ENCODE peak calls at places on chromosome 6, in four cellular contexts. H, J, Z and C are unnamed samples. For H3K36me3, the result is how much of the 10 kb centered on the place peaks cover.

GRCh38 chr6:133958782-133959181 is 5.8 kb downstream of the TBPL1 start:
- DNase-seq in Z (no peak), J (no peak), H (no peak), C (no peak)

GRCh38 chr6:77030929-77031674 is 432.2 kb downstream of the HTR1B start:
- DNase-seq in Z (no peak), H (no peak), J (no peak), C (no peak)

GRCh38 chr6:81762132-81762531 is 9.7 kb upstream of the TENT5A start:
- DNase-seq in Z (no peak), J (no peak), H (no peak), C (no peak)

GRCh38 chr6:137217801-137218472 is 1.2 kb downstream of the IFNGR1 start:
- DNase-seq in H (no peak), Z (peak), J (no peak), C (peak)

GRCh38 chr6:102204336-102204735 is 810.8 kb downstream of the GRIK2 start:
- DNase-seq in H (no peak), J (no peak), Z (no peak), C (no peak)

GRCh38 chr6:31531162-31531561 is 2.4 kb downstream of the MCCD1 start:
- DNase-seq in H (no peak), Z (no peak), J (no peak), C (no peak)

GRCh38 chr6:36126553-36127458 is 3.5 kb upstream of the MAPK13 start:
- DNase-seq in J (no peak), H (no peak), Z (no peak), C (no peak)

GRCh38 chr6:70395301-70395672 is 18.0 kb upstream of the FAM135A start:
- DNase-seq in H (no peak), Z (no peak), J (no peak), C (no peak)

GRCh38 chr6:107716688-107717089 is 107.4 kb downstream of the SCML4 start:
- DNase-seq in Z (peak), J (peak), H (peak), C (no peak)

GRCh38 chr6:79584332-79584731 is 46.8 kb upstream of the SH3BGRL2 start:
- DNase-seq in H (no peak), J (no peak), Z (no peak), C (no peak)

GRCh38 chr6:17820055-17820454 is 113.3 kb upstream of the NUP153 start:
- DNase-seq in J (no peak), H (no peak), Z (no peak), C (no peak)
- H3K27ac ChIP-seq in J (no peak), H (no peak), Z (no peak), C (no peak)

GRCh38 chr6:156854466-156855161 is 77.4 kb downstream of the ARID1B start:
- DNase-seq in H (no peak), J (no peak), Z (no peak), C (no peak)
- H3K36me3 ChIP-seq in H (under half), J (under half), Z (under half), C (under half)

DNA sequence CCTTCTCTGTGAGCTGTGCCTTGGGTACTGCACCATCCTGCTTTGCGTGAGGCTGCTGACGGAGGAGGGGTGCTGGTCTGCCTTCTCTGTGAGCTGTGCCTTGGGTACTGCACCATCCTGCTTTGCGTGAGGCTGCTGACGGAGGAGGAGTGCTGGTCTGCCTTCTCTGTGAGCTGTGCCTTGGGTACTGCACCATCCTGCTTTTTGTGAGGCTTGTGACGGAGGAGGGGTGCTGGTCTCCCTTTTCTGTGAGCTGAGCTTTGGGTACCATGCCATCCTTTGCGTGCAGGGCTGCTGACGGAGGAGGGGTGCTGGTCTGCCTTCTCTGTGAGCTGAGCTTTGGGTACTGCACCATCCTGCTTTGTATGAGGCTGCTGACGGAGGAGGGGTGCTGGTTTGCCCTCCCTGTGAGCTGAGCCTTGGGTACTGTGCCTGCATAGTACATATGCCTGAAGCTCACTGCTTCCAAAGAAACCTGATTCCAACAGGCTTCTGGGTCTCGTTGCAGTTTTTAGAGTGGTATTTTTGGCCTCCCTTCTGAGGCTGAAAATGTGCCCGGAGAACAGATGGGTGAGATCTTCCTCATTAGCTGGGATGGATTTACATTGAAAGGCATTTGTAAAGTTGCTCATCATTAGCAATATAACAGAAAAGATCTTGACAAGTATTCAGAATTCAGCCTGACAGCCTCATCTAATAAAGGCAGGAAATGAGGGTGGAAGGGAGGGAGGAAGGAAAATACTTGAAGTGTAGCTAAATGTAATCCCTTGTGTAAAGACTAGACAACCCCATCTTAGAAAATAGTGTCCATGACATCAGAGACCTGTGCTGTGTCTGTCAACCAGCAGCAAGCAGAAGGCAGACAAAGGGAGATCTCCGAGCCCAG is 46.8 kb upstream of the UNC93A start:
- DNase-seq in H (no peak), Z (no peak), J (no peak), C (no peak)
- H3K27ac ChIP-seq in H (no peak), Z (no peak), J (no peak), C (no peak)

GRCh38 chr6:161033667-161034066 is 42.1 kb downstream of the MAP3K4 start:
- DNase-seq in J (no peak), Z (no peak), H (no peak), C (no peak)

GRCh38 chr6:161037873-161038228 is 46.3 kb downstream of the MAP3K4 start:
- DNase-seq in H (no peak), Z (no peak), J (no peak), C (no peak)

GRCh38 chr6:161035981-161036263 is 44.4 kb downstream of the MAP3K4 start:
- DNase-seq in J (no peak), H (no peak), Z (no peak), C (no peak)

GRCh38 chr6:161038229-161039003 is 46.8 kb downstream of the MAP3K4 start:
- DNase-seq in H (no peak), Z (no peak), J (no peak), C (no peak)

DNA sequence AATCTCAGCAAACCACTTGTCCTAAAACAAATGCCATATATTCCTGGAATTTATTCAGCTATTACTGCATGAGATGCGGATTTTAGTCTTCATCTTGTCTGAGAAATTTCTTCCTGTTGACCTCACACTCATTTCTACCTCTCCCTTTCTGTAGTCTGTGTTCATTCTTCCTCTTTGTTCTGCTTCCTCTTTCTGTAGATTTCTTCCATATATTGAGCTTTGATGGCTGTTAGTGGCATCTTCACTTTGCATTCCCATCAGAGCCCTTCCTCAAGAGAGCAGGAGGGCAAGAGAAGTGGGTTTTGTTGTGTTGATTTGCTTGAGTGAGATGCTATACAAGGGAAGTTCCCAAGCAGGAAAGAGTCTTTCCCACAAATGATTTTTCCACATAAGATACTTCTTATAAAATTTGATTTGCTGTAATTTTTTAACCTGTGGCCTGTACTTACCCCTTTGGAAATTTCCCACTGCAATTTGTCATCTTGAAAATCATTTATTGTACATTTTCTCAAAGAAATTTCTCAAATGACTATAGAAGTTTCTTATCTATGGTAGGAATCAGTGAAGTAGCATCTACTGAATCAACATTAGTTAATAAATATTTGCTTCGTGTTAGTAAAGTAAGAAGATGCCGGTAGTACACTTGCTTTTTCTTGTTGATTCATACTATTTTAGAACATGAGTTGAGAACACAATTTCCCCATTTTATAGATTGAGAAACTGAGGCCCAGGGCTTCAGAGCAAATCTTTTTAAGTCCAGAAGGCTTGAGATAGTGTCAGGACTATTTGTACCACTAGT is 43.8 kb downstream of the MAP3K4 start:
- DNase-seq in Z (no peak), J (no peak), H (no peak), C (no peak)
- H3K36me3 ChIP-seq in Z (under half), J (under half), H (under half), C (under half)

DNA sequence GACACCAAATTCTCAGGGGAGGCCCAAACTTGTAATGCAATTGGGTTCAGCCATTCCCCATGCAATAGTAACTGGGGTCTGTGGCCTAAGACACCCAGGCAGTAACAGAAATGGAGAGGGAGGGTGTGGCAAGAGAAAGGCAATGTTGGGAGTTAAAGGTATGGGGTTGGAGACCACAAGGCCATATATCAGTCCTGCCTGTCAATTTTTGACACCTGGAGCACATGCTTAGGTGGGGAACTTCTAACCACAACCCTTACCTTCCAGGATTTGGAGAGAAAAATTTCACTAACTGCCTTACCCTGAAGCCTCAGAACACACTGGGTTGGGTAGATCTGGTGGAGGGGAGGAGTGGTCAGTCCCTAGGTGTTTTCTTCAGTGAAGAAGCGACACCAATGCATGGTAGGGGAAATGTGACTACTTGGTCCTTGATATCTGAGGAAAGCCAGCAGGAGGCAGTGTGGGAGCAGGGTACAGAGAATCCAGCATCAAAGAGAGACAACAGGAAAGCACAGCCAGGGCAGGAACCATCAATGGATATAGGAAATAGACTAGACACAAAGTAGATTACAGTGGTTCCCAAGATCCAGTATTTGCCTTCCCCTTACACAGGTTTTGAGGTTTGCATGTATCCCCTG is 6.8 kb upstream of the USP49 start:
- DNase-seq in J (no peak), H (peak), Z (peak), C (no peak)
- H3K27ac ChIP-seq in J (no peak), H (no peak), Z (no peak), C (no peak)

GRCh38 chr6:11181478-11182136 is 50.9 kb downstream of the NEDD9 start:
- DNase-seq in J (no peak), Z (no peak), H (no peak), C (no peak)
- H3K36me3 ChIP-seq in J (under half), Z (under half), H (under half), C (under half)

GRCh38 chr6:158048589-158048988 is 66.9 kb downstream of the SYNJ2 start:
- DNase-seq in J (no peak), H (no peak), Z (no peak), C (no peak)

GRCh38 chr6:158047563-158048323 is 66.1 kb downstream of the SYNJ2 start:
- DNase-seq in H (no peak), J (no peak), Z (no peak), C (no peak)

GRCh38 chr6:158047120-158047518 is 65.5 kb downstream of the SYNJ2 start:
- DNase-seq in H (peak), J (no peak), Z (peak), C (peak)

GRCh38 chr6:158044525-158044888 is 62.8 kb downstream of the SYNJ2 start:
- DNase-seq in J (no peak), H (no peak), Z (peak), C (no peak)

DNA sequence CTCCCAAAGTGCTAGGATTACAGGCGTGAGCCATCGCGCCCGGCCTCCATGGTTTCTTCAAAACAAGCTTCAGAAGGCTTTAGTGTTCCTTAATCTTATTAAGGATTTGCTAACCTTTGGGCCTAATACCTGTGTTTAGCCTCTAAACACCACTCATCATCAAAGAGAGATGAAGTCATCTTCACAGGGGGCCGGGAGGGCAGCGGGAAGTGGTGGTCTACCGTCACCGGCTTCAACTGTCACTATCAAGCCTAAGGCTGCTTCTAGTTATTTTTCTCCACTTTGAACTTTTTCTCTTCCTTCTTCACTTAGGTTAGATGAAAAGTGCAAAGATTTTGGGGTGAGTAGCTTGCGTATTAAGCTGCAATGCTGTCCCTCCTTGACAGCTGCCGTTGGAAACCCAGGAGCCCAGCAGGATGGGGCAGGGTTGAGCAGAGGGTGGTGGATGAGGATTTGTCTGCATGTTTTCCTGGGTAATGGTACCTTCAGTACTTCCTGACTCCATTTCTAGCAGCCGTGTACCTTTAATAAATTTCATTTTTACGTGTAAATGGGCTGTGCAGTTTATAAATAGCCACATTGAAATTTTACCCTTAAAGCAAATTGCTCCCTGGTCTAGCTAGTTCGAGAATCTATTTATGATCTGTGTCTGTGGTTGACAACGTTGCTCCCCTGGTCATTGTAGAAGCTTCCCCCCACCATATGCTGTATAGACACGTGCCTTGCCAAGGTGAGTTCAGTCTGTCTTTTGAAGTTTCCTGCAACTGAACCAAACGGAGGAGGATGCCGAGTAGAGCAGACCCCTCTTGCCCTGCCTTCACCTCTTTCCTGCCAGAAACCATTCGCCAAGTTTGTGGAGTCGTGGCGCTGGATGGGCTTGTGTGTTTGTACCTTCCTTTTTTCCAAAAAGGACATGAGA is 64.8 kb downstream of the SYNJ2 start:
- DNase-seq in H (no peak), Z (no peak), J (no peak), C (peak)
- H3K27ac ChIP-seq in H (no peak), Z (no peak), J (no peak), C (peak)

GRCh38 chr6:85632164-85632942 is 10.3 kb downstream of the SYNCRIP start:
- DNase-seq in H (no peak), J (no peak), Z (no peak), C (no peak)

GRCh38 chr6:85641916-85642773 is 541 bp downstream of the SYNCRIP start:
- DNase-seq in Z (peak), H (peak), J (peak), C (peak)

GRCh38 chr6:85641522-85641915 is 1.2 kb downstream of the SYNCRIP start:
- DNase-seq in Z (no peak), J (no peak), H (no peak), C (no peak)

GRCh38 chr6:85640806-85641205 is 1.9 kb downstream of the SYNCRIP start:
- DNase-seq in Z (no peak), H (no peak), J (no peak), C (no peak)

GRCh38 chr6:85637579-85637978 is 5.1 kb downstream of the SYNCRIP start:
- DNase-seq in H (no peak), J (no peak), Z (no peak), C (no peak)
- H3K36me3 ChIP-seq in H (half or more), J (under half), Z (under half), C (under half)

GRCh38 chr6:170293881-170294755 is 3.2 kb upstream of the DLL1 start:
- DNase-seq in H (no peak), J (no peak), Z (no peak), C (no peak)

GRCh38 chr6:170296423-170296745 is 5.5 kb upstream of the DLL1 start:
- DNase-seq in H (no peak), J (no peak), Z (no peak), C (no peak)

GRCh38 chr6:170293411-170293844 is 2.5 kb upstream of the DLL1 start:
- DNase-seq in Z (no peak), J (no peak), H (no peak), C (no peak)

GRCh38 chr6:170295519-170296422 is 4.9 kb upstream of the DLL1 start:
- DNase-seq in H (no peak), J (no peak), Z (peak), C (no peak)

GRCh38 chr6:170294813-170295518 is 4.1 kb upstream of the DLL1 start:
- DNase-seq in J (no peak), Z (no peak), H (no peak), C (no peak)
- H3K27ac ChIP-seq in J (no peak), Z (no peak), H (no peak), C (no peak)

GRCh38 chr6:154731296-154732218 is 1.7 kb upstream of the SCAF8 start:
- DNase-seq in Z (no peak), J (no peak), H (no peak), C (no peak)
- H3K36me3 ChIP-seq in Z (under half), J (under half), H (under half), C (under half)